ENCODE peak calls at places on chromosome 2, in four cellular contexts. U is amygdala; O is stimulated activated CD8-positive, alpha-beta memory T cell treated with anti-CD3 and anti-CD28 coated beads, Interleukin-15, amount 100 ng/mL, for 48 hours; N is anterior cingulate cortex. L is an unnamed sample.

GRCh38 chr2:40369619-40370397 is 82.1 kb downstream of the SLC8A1 start:
- DNase-seq in U (no peak), O (no peak), N (no peak), L (no peak)

GRCh38 chr2:120445431-120446143 is 99.7 kb downstream of the INHBB start:
- DNase-seq in U (no peak), O (no peak), N (no peak), L (no peak)

GRCh38 chr2:43071629-43072550 is 154.5 kb downstream of the ZFP36L2 start:
- DNase-seq in U (no peak), O (no peak), N (no peak), L (no peak)

GRCh38 chr2:25618676-25619075 is 54.7 kb downstream of the DTNB start:
- DNase-seq in U (no peak), O (no peak), N (no peak), L (no peak)

GRCh38 chr2:168694876-168695275 is 107.6 kb upstream of the NOSTRIN start:
- DNase-seq in U (no peak), O (no peak), N (no peak), L (no peak)

GRCh38 chr2:5691659-5692529 is at the start of gene SOX11:
- DNase-seq in U (peak), O (no peak), N (peak), L (no peak)

GRCh38 chr2:73202156-73203054 is at the start of gene NOTO:
- DNase-seq in U (no peak), O (no peak), N (no peak), L (peak)

GRCh38 chr2:2703792-2704191 is 372.7 kb upstream of the MYT1L start:
- DNase-seq in U (no peak), O (no peak), N (no peak), L (no peak)

GRCh38 chr2:208783184-208783583 is 376.6 kb downstream of the PTH2R start:
- DNase-seq in U (no peak), O (no peak), N (no peak), L (no peak)

GRCh38 chr2:96763511-96764252 is 3.0 kb downstream of the CNNM4 start:
- DNase-seq in U (no peak), O (no peak), N (peak), L (no peak)

GRCh38 chr2:231104115-231104713 is 20.6 kb downstream of the HTR2B start:
- DNase-seq in U (peak), O (peak), N (peak), L (peak)

GRCh38 chr2:10471046-10471571 is 23.0 kb upstream of the ODC1 start:
- DNase-seq in U (no peak), O (no peak), N (no peak), L (no peak)

GRCh38 chr2:114160263-114161001 is 270.5 kb downstream of the ACTR3 start:
- DNase-seq in U (no peak), O (no peak), N (no peak), L (no peak)

GRCh38 chr2:140178224-140178623 is 1398.0 kb upstream of the NXPH2 start:
- DNase-seq in U (no peak), O (no peak), N (no peak), L (no peak)

L was measured in activated naive CD4-positive, alpha-beta T cell treated with anti-CD3 and anti-CD28 coated beads, Interleukin-2, amount 50 U/mL, for 72 hours.